ENCODE peak calls at places on chromosome X, in eight cellular contexts. One of them, this sample, is unnamed.

GRCh38 chrX:130098202-130098552 is 12.1 kb downstream of the ELF4 start:
- DNase-seq in cardiac muscle cell: no peak
- DNase-seq in stomach: no peak
- DNase-seq in PC-3: no peak
- DNase-seq in uterus: no peak
- DNase-seq in tibial nerve: no peak
- DNase-seq in IMR-90: no peak
- DNase-seq in WERI-Rb-1: no peak
- DNase-seq in this sample: no peak

GRCh38 chrX:66728818-66729271 is 90.0 kb upstream of the EDA2R start:
- DNase-seq in tibial nerve: peak; percentile 25
- DNase-seq in cardiac muscle cell: peak; percentile 74
- DNase-seq in IMR-90: peak; percentile 59
- DNase-seq in uterus: peak; percentile 43
- DNase-seq in stomach: peak; percentile 32
- DNase-seq in PC-3: peak; percentile 39
- DNase-seq in WERI-Rb-1: peak; percentile 56
- DNase-seq in this sample: no peak

GRCh38 chrX:97740886-97741285 is 857.2 kb downstream of the RPA4 start:
- DNase-seq in tibial nerve: no peak
- DNase-seq in PC-3: peak; percentile 85
- DNase-seq in stomach: no peak
- DNase-seq in IMR-90: no peak
- DNase-seq in uterus: no peak
- DNase-seq in WERI-Rb-1: no peak
- DNase-seq in cardiac muscle cell: no peak
- DNase-seq in this sample: no peak

GRCh38 chrX:97740044-97740443 is 856.3 kb downstream of the RPA4 start:
- DNase-seq in uterus: no peak
- DNase-seq in stomach: no peak
- DNase-seq in PC-3: peak; percentile 72
- DNase-seq in tibial nerve: no peak
- DNase-seq in cardiac muscle cell: no peak
- DNase-seq in WERI-Rb-1: no peak
- DNase-seq in IMR-90: no peak
- DNase-seq in this sample: no peak

GRCh38 chrX:12411831-12412230 is 273.6 kb downstream of the FRMPD4 start:
- DNase-seq in tibial nerve: no peak
- DNase-seq in uterus: no peak
- DNase-seq in PC-3: no peak
- DNase-seq in IMR-90: peak; percentile 10
- DNase-seq in WERI-Rb-1: no peak
- DNase-seq in stomach: no peak
- DNase-seq in cardiac muscle cell: no peak
- DNase-seq in this sample: no peak

GRCh38 chrX:85051627-85052026 is 48.0 kb downstream of the APOOL start:
- DNase-seq in stomach: no peak
- DNase-seq in cardiac muscle cell: no peak
- DNase-seq in WERI-Rb-1: no peak
- DNase-seq in tibial nerve: no peak
- DNase-seq in uterus: no peak
- DNase-seq in IMR-90: no peak
- DNase-seq in PC-3: no peak
- DNase-seq in this sample: no peak

GRCh38 chrX:44967221-44967620 is 94.2 kb downstream of the KDM6A start:
- DNase-seq in PC-3: peak; percentile 79
- DNase-seq in cardiac muscle cell: no peak
- DNase-seq in IMR-90: no peak
- DNase-seq in uterus: no peak
- DNase-seq in stomach: no peak
- DNase-seq in WERI-Rb-1: no peak
- DNase-seq in tibial nerve: no peak
- DNase-seq in this sample: no peak

GRCh38 chrX:65643046-65643785 is 24.2 kb upstream of the MSN start:
- DNase-seq in WERI-Rb-1: no peak
- DNase-seq in cardiac muscle cell: no peak
- DNase-seq in stomach: no peak
- DNase-seq in PC-3: peak; percentile 68
- DNase-seq in uterus: no peak
- DNase-seq in tibial nerve: no peak
- DNase-seq in IMR-90: peak; percentile 10
- DNase-seq in this sample: no peak

GRCh38 chrX:30615229-30615628 is 37.7 kb upstream of the TASL start:
- DNase-seq in IMR-90: peak; percentile 63
- DNase-seq in tibial nerve: no peak
- DNase-seq in PC-3: peak; percentile 80
- DNase-seq in stomach: no peak
- DNase-seq in uterus: no peak
- DNase-seq in WERI-Rb-1: no peak
- DNase-seq in cardiac muscle cell: no peak
- DNase-seq in this sample: no peak

GRCh38 chrX:125289209-125289608 is 30.5 kb upstream of the TEX13C start:
- DNase-seq in tibial nerve: no peak
- DNase-seq in stomach: no peak
- DNase-seq in WERI-Rb-1: no peak
- DNase-seq in uterus: no peak
- DNase-seq in IMR-90: peak; percentile 44
- DNase-seq in PC-3: peak; percentile 83
- DNase-seq in cardiac muscle cell: no peak
- DNase-seq in this sample: no peak

GRCh38 chrX:103356023-103356798 is at the start of gene TCEAL9:
- DNase-seq in WERI-Rb-1: peak; percentile 45
- DNase-seq in tibial nerve: peak; percentile 65
- DNase-seq in IMR-90: peak; percentile 83
- DNase-seq in uterus: peak; percentile 67
- DNase-seq in stomach: peak; percentile 50
- DNase-seq in PC-3: peak; percentile 48
- DNase-seq in cardiac muscle cell: peak; percentile 88
- DNase-seq in this sample: no peak

GRCh38 chrX:150229481-150229880 is 133.6 kb upstream of the MAMLD1 start:
- DNase-seq in IMR-90: no peak
- DNase-seq in stomach: no peak
- DNase-seq in WERI-Rb-1: no peak
- DNase-seq in uterus: no peak
- DNase-seq in PC-3: no peak
- DNase-seq in cardiac muscle cell: no peak
- DNase-seq in tibial nerve: no peak
- DNase-seq in this sample: no peak

GRCh38 chrX:139967300-139967699 is 2.0 kb upstream of the CXorf66 start:
- DNase-seq in stomach: no peak
- DNase-seq in tibial nerve: no peak
- DNase-seq in WERI-Rb-1: no peak
- DNase-seq in uterus: no peak
- DNase-seq in IMR-90: no peak
- DNase-seq in cardiac muscle cell: no peak
- DNase-seq in PC-3: peak; percentile 35
- DNase-seq in this sample: no peak

GRCh38 chrX:112834016-112834855 is 6.4 kb downstream of the AMOT start:
- DNase-seq in cardiac muscle cell: peak; percentile 51
- DNase-seq in tibial nerve: no peak
- DNase-seq in WERI-Rb-1: no peak
- DNase-seq in stomach: no peak
- DNase-seq in uterus: no peak
- DNase-seq in PC-3: no peak
- DNase-seq in IMR-90: peak; percentile 77
- DNase-seq in this sample: no peak

GRCh38 chrX:125096469-125096868 is 223.2 kb upstream of the TEX13C start:
- DNase-seq in uterus: no peak
- DNase-seq in IMR-90: no peak
- DNase-seq in stomach: no peak
- DNase-seq in tibial nerve: no peak
- DNase-seq in PC-3: no peak
- DNase-seq in cardiac muscle cell: no peak
- DNase-seq in WERI-Rb-1: no peak
- DNase-seq in this sample: no peak

GRCh38 chrX:106906361-106906760 is 3.2 kb upstream of the RIPPLY1 start:
- DNase-seq in PC-3: no peak
- DNase-seq in uterus: no peak
- DNase-seq in stomach: no peak
- DNase-seq in tibial nerve: no peak
- DNase-seq in cardiac muscle cell: peak; percentile 45
- DNase-seq in WERI-Rb-1: no peak
- DNase-seq in IMR-90: no peak
- DNase-seq in this sample: no peak

GRCh38 chrX:130139474-130140201 is 26.0 kb downstream of the AIFM1 start:
- DNase-seq in IMR-90: no peak
- DNase-seq in WERI-Rb-1: no peak
- DNase-seq in stomach: no peak
- DNase-seq in uterus: no peak
- DNase-seq in tibial nerve: no peak
- DNase-seq in cardiac muscle cell: peak; percentile 8
- DNase-seq in PC-3: no peak
- DNase-seq in this sample: no peak

GRCh38 chrX:119682019-119682989 is 10.7 kb downstream of the SEPTIN6 start:
- DNase-seq in WERI-Rb-1: no peak
- DNase-seq in tibial nerve: no peak
- DNase-seq in uterus: no peak
- DNase-seq in PC-3: no peak
- DNase-seq in cardiac muscle cell: no peak
- DNase-seq in IMR-90: no peak
- DNase-seq in stomach: no peak
- DNase-seq in this sample: no peak

GRCh38 chrX:154305481-154306205 is 10.0 kb downstream of the TKTL1 start:
- DNase-seq in tibial nerve: no peak
- DNase-seq in WERI-Rb-1: no peak
- DNase-seq in stomach: no peak
- DNase-seq in uterus: no peak
- DNase-seq in cardiac muscle cell: no peak
- DNase-seq in PC-3: no peak
- DNase-seq in IMR-90: no peak
- DNase-seq in this sample: no peak

GRCh38 chrX:40806511-40807220 is 71.3 kb upstream of the MED14 start:
- DNase-seq in IMR-90: no peak
- DNase-seq in tibial nerve: no peak
- DNase-seq in cardiac muscle cell: no peak
- DNase-seq in WERI-Rb-1: no peak
- DNase-seq in uterus: no peak
- DNase-seq in stomach: no peak
- DNase-seq in PC-3: peak; percentile 35
- DNase-seq in this sample: no peak

GRCh38 chrX:10633722-10634121 is 13.3 kb upstream of the MID1 start:
- DNase-seq in uterus: peak; percentile 57
- DNase-seq in stomach: no peak
- DNase-seq in PC-3: peak; percentile 90
- DNase-seq in WERI-Rb-1: no peak
- DNase-seq in IMR-90: peak; percentile 95
- DNase-seq in tibial nerve: peak; percentile 39
- DNase-seq in cardiac muscle cell: no peak
- DNase-seq in this sample: no peak

DNA sequence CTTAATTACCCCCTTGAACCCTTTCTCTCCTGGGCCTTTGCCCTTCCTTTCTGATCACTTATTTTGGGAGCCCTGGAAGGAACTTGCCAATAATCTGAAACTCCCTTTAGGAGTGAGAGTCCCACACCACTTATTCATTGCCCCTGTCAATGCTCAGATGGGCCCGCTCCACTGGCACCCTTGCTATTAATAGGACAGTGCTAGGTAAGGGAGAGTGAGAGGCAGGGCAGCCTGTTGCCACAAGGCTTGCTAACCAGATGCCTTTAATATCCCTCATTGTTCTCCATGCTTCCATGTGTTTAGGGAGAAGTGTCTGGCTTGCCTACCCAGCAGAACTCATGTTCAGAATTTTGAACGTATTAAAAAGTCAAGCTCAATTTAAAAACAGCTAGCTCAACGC is 1.7 kb upstream of the NHS start:
- DNase-seq in uterus: no peak
- DNase-seq in IMR-90: no peak
- DNase-seq in PC-3: no peak
- DNase-seq in tibial nerve: no peak
- DNase-seq in cardiac muscle cell: peak; percentile 55
- DNase-seq in WERI-Rb-1: no peak
- DNase-seq in stomach: no peak
- DNase-seq in this sample: no peak
- H3K9me3 ChIP-seq in uterus: no peaks in the 10 kb centered on the region
- H3K9me3 ChIP-seq in IMR-90: no peaks in the 10 kb centered on the region
- H3K9me3 ChIP-seq in PC-3: no peaks in the 10 kb centered on the region
- H3K9me3 ChIP-seq in tibial nerve: no peaks in the 10 kb centered on the region
- H3K9me3 ChIP-seq in cardiac muscle cell: no peaks in the 10 kb centered on the region
- H3K9me3 ChIP-seq in WERI-Rb-1: no peaks in the 10 kb centered on the region
- H3K9me3 ChIP-seq in stomach: peaks cover 9% of the 10 kb centered on the region
- H3K9me3 ChIP-seq in this sample: no peaks in the 10 kb centered on the region

GRCh38 chrX:816411-816810 is 185.8 kb downstream of the SHOX start:
- DNase-seq in uterus: no peak
- DNase-seq in WERI-Rb-1: no peak
- DNase-seq in IMR-90: no peak
- DNase-seq in tibial nerve: no peak
- DNase-seq in cardiac muscle cell: no peak
- DNase-seq in stomach: no peak
- DNase-seq in PC-3: no peak
- DNase-seq in this sample: no peak
- H3K9me3 ChIP-seq in uterus: no peaks in the 10 kb centered on the region
- H3K9me3 ChIP-seq in WERI-Rb-1: peaks cover 3% of the 10 kb centered on the region
- H3K9me3 ChIP-seq in IMR-90: peaks cover 9% of the 10 kb centered on the region
- H3K9me3 ChIP-seq in tibial nerve: no peaks in the 10 kb centered on the region
- H3K9me3 ChIP-seq in cardiac muscle cell: no peaks in the 10 kb centered on the region
- H3K9me3 ChIP-seq in stomach: peaks cover 31% of the 10 kb centered on the region
- H3K9me3 ChIP-seq in PC-3: no peaks in the 10 kb centered on the region
- H3K9me3 ChIP-seq in this sample: no peaks in the 10 kb centered on the region

DNA sequence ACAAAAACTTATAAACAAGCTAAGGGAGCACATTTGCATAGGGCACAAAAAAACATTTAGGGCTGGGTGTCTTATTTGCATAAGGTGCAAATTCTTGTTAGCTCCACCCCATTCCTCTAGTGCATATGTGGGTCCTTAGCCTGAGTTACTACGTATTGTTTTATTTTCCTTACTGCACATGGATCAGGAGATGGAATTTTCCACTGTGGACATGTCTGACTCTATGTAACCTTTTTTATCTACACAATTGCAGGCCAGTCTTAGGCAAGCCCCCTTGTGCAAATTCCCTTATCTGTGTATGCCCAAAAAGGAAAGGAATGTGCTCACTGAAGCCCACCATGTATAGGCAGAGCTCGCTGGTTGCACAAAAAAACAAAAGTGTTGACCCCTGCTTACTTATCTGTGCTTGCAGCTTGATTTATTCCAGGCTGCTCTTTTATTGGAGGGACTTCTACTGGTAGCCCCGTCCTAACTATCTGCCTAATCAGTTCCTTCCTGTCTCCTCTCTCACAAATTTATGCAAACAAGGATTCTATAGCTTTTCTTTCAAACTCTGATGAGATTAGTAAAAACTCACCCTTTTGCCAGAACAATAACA is 359.0 kb upstream of the MAGEB16 start:
- DNase-seq in cardiac muscle cell: peak; percentile 23
- DNase-seq in IMR-90: no peak
- DNase-seq in tibial nerve: no peak
- DNase-seq in PC-3: no peak
- DNase-seq in WERI-Rb-1: no peak
- DNase-seq in stomach: no peak
- DNase-seq in uterus: no peak
- DNase-seq in this sample: no peak
- H3K9me3 ChIP-seq in cardiac muscle cell: peaks cover 4% of the 10 kb centered on the region
- H3K9me3 ChIP-seq in IMR-90: peaks cover 3% of the 10 kb centered on the region
- H3K9me3 ChIP-seq in tibial nerve: no peaks in the 10 kb centered on the region
- H3K9me3 ChIP-seq in PC-3: no peaks in the 10 kb centered on the region
- H3K9me3 ChIP-seq in WERI-Rb-1: no peaks in the 10 kb centered on the region
- H3K9me3 ChIP-seq in stomach: no peaks in the 10 kb centered on the region
- H3K9me3 ChIP-seq in uterus: no peaks in the 10 kb centered on the region
- H3K9me3 ChIP-seq in this sample: no peaks in the 10 kb centered on the region

GRCh38 chrX:69428216-69428615 is 75.9 kb upstream of the NALF2 start:
- DNase-seq in stomach: no peak
- DNase-seq in WERI-Rb-1: no peak
- DNase-seq in uterus: no peak
- DNase-seq in PC-3: no peak
- DNase-seq in tibial nerve: no peak
- DNase-seq in IMR-90: no peak
- DNase-seq in cardiac muscle cell: no peak
- DNase-seq in this sample: no peak
- H3K9me3 ChIP-seq in stomach: no peaks in the 10 kb centered on the region
- H3K9me3 ChIP-seq in WERI-Rb-1: no peaks in the 10 kb centered on the region
- H3K9me3 ChIP-seq in uterus: no peaks in the 10 kb centered on the region
- H3K9me3 ChIP-seq in PC-3: no peaks in the 10 kb centered on the region
- H3K9me3 ChIP-seq in tibial nerve: no peaks in the 10 kb centered on the region
- H3K9me3 ChIP-seq in IMR-90: no peaks in the 10 kb centered on the region
- H3K9me3 ChIP-seq in cardiac muscle cell: no peaks in the 10 kb centered on the region
- H3K9me3 ChIP-seq in this sample: no peaks in the 10 kb centered on the region